ENCODE peak calls at places on chromosome X, in nine cellular contexts. C is ACHN; N is mesendoderm; W is endothelial cell; I is mesenteric fat pad; U is omental fat pad; B is stimulated activated CD8-positive, alpha-beta memory T cell treated with anti-CD3 and anti-CD28 coated beads, Interleukin-7, amount 100 ng/mL, for 1 hour; Z is stimulated activated CD4-positive, alpha-beta T cell treated with anti-CD3 and anti-CD28 coated beads, TNF-alpha, amount 100 ng/mL, for 24 hours; Y is NCI-H774. S is an unnamed sample.

GRCh38 chrX:17413228-17413627 is 38.2 kb downstream of the NHS start:
- DNase-seq in C (peak; percentile 37), N (no peak), W (no peak), I (no peak), U (no peak), B (no peak), Z (no peak), Y (no peak), S (peak; percentile 78)

GRCh38 chrX:118726887-118727685 is at the start of gene IL13RA1:
- DNase-seq in C (peak; percentile 82), N (peak; percentile 94), W (peak; percentile 75), I (peak; percentile 91), U (peak; percentile 32), B (no peak), Z (no peak), Y (peak; percentile 95), S (peak; percentile 85)

GRCh38 chrX:55919367-55920221 is 202.0 kb downstream of the RRAGB start:
- DNase-seq in C (no peak), N (no peak), W (no peak), I (no peak), U (no peak), B (no peak), Z (no peak), Y (no peak), S (no peak)

GRCh38 chrX:40938418-40938817 is 146.8 kb upstream of the USP9X start:
- DNase-seq in C (no peak), N (no peak), W (no peak), I (no peak), U (no peak), B (no peak), Z (no peak), Y (no peak), S (no peak)

GRCh38 chrX:152897216-152898144 is at the start of gene ZNF185:
- DNase-seq in C (peak; percentile 61), N (peak; percentile 92), W (peak; percentile 56), I (no peak), U (no peak), B (no peak), Z (no peak), Y (peak; percentile 30), S (peak; percentile 12)

GRCh38 chrX:26146024-26146423 is 7.9 kb downstream of the MAGEB18 start:
- DNase-seq in C (no peak), N (peak; percentile 0), W (no peak), I (no peak), U (no peak), B (no peak), Z (no peak), Y (no peak), S (no peak)

GRCh38 chrX:115460565-115460888 is 100.4 kb upstream of the PLS3 start:
- DNase-seq in C (no peak), N (no peak), W (no peak), I (no peak), U (no peak), B (no peak), Z (no peak), Y (no peak), S (no peak)

GRCh38 chrX:4225086-4225485 is 511.6 kb upstream of the PRKX start:
- DNase-seq in C (no peak), N (no peak), W (no peak), I (no peak), U (no peak), B (no peak), Z (no peak), Y (no peak), S (no peak)

GRCh38 chrX:33968611-33969010 is 163.5 kb downstream of the FAM47A start:
- DNase-seq in C (no peak), N (no peak), W (no peak), I (no peak), U (no peak), B (no peak), Z (no peak), Y (no peak), S (no peak)

GRCh38 chrX:47796433-47796906 is 40.2 kb upstream of the ZNF81 start:
- DNase-seq in C (no peak), N (no peak), W (no peak), I (no peak), U (no peak), B (no peak), Z (no peak), Y (no peak), S (peak; percentile 2)

GRCh38 chrX:150239946-150240642 is 123.0 kb upstream of the MAMLD1 start:
- DNase-seq in C (no peak), N (no peak), W (no peak), I (peak; percentile 55), U (no peak), B (no peak), Z (no peak), Y (no peak), S (no peak)

GRCh38 chrX:42028113-42028512 is 104.8 kb upstream of the CASK start:
- DNase-seq in C (no peak), N (peak; percentile 39), W (no peak), I (no peak), U (no peak), B (no peak), Z (no peak), Y (no peak), S (no peak)

GRCh38 chrX:39642071-39642470 is 455.7 kb downstream of the BCOR start:
- DNase-seq in C (no peak), N (no peak), W (no peak), I (no peak), U (no peak), B (no peak), Z (no peak), Y (no peak), S (no peak)

GRCh38 chrX:119669424-119670037 is 23.4 kb downstream of the SEPTIN6 start:
- DNase-seq in C (no peak), N (no peak), W (no peak), I (no peak), U (no peak), B (no peak), Z (no peak), Y (no peak), S (no peak)

GRCh38 chrX:152231106-152231505 is 92.7 kb upstream of the MAGEA10 start:
- DNase-seq in C (no peak), N (no peak), W (no peak), I (no peak), U (no peak), B (no peak), Z (no peak), Y (no peak), S (no peak)

GRCh38 chrX:131704136-131704695 is 160.3 kb downstream of the OR13H1 start:
- DNase-seq in C (peak; percentile 0), N (no peak), W (no peak), I (no peak), U (peak; percentile 99), B (no peak), Z (no peak), Y (peak; percentile 92), S (peak; percentile 26)

GRCh38 chrX:31580726-31581125 is 508.9 kb upstream of the FTHL17 start:
- DNase-seq in C (peak; percentile 28), N (peak; percentile 72), W (no peak), I (no peak), U (no peak), B (no peak), Z (no peak), Y (no peak), S (no peak)

GRCh38 chrX:83845397-83845796 is 15.5 kb upstream of the CYLC1 start:
- DNase-seq in C (peak; percentile 35), N (peak; percentile 55), W (peak; percentile 2), I (no peak), U (no peak), B (no peak), Z (no peak), Y (peak; percentile 1), S (peak; percentile 33)

GRCh38 chrX:103554687-103555417 is 30.5 kb upstream of the TCEAL4 start:
- DNase-seq in C (peak; percentile 68), N (peak; percentile 93), W (peak; percentile 59), I (no peak), U (no peak), B (peak; percentile 13), Z (peak; percentile 49), Y (peak; percentile 47), S (no peak)

GRCh38 chrX:3159995-3160715 is 118.9 kb downstream of the ARSF start:
- DNase-seq in C (no peak), N (no peak), W (no peak), I (no peak), U (no peak), B (no peak), Z (no peak), Y (no peak), S (no peak)

GRCh38 chrX:45363596-45363995 is 162.9 kb upstream of the DIPK2B start:
- DNase-seq in C (no peak), N (no peak), W (no peak), I (no peak), U (no peak), B (no peak), Z (no peak), Y (no peak), S (no peak)

GRCh38 chrX:109187473-109188168 is 294.3 kb downstream of the GUCY2F start:
- DNase-seq in C (no peak), N (no peak), W (no peak), I (no peak), U (no peak), B (no peak), Z (no peak), Y (no peak), S (no peak)

GRCh38 chrX:145178268-145178667 is 69.0 kb upstream of the SPANXN1 start:
- DNase-seq in C (peak; percentile 0), N (no peak), W (no peak), I (no peak), U (no peak), B (no peak), Z (no peak), Y (no peak), S (no peak)

GRCh38 chrX:130336531-130336930 is 3.2 kb upstream of the SLC25A14 start:
- DNase-seq in C (no peak), N (no peak), W (no peak), I (no peak), U (no peak), B (no peak), Z (no peak), Y (no peak), S (no peak)

GRCh38 chrX:20362268-20363002 is 95.7 kb upstream of the RPS6KA3 start:
- DNase-seq in C (peak; percentile 32), N (peak; percentile 32), W (no peak), I (no peak), U (no peak), B (no peak), Z (no peak), Y (peak; percentile 84), S (no peak)

GRCh38 chrX:67612231-67612630 is 68.4 kb downstream of the AR start:
- DNase-seq in C (no peak), N (peak; percentile 20), W (no peak), I (no peak), U (no peak), B (no peak), Z (no peak), Y (no peak), S (no peak)

GRCh38 chrX:9855536-9856320 is 69.5 kb downstream of the SHROOM2 start:
- DNase-seq in C (no peak), N (no peak), W (no peak), I (no peak), U (no peak), B (no peak), Z (no peak), Y (no peak), S (no peak)

GRCh38 chrX:70088281-70088680 is 26.0 kb downstream of the OTUD6A start:
- DNase-seq in C (no peak), N (no peak), W (no peak), I (no peak), U (no peak), B (no peak), Z (no peak), Y (no peak), S (no peak)

GRCh38 chrX:95057341-95057740 is 1383.3 kb downstream of the FAM133A start:
- DNase-seq in C (no peak), N (no peak), W (no peak), I (no peak), U (no peak), B (no peak), Z (no peak), Y (no peak), S (no peak)

GRCh38 chrX:103883533-103883932 is 51.5 kb upstream of the RAB9B start:
- DNase-seq in C (no peak), N (no peak), W (no peak), I (no peak), U (no peak), B (no peak), Z (no peak), Y (no peak), S (no peak)

GRCh38 chrX:41301438-41301824 is 32.5 kb upstream of the DDX3X start:
- DNase-seq in C (no peak), N (no peak), W (no peak), I (no peak), U (no peak), B (no peak), Z (no peak), Y (no peak), S (no peak)